ENCODE peak calls at places on chromosomes 16 and 17, in nine cellular contexts. One of them, this sample, is unnamed.
A peak's percentile ranks its signal among the peaks of the same experiment; 100 is the strongest.

GRCh38 chr16:87273471-87274030 is 43.6 kb downstream of the C16orf95 start:
- DNase-seq in Peyer's patch: no peak
- DNase-seq in tibial nerve: no peak
- DNase-seq in adrenal gland: no peak
- DNase-seq in HCT116: no peak
- DNase-seq in esophagus squamous epithelium: no peak
- DNase-seq in A549: no peak
- DNase-seq in stomach: no peak
- DNase-seq in sigmoid colon: peak; percentile 18
- DNase-seq in this sample: no peak

GRCh38 chr17:20948984-20949777 is 93.6 kb downstream of the USP22 start:
- DNase-seq in Peyer's patch: no peak
- DNase-seq in tibial nerve: no peak
- DNase-seq in adrenal gland: no peak
- DNase-seq in HCT116: no peak
- DNase-seq in esophagus squamous epithelium: no peak
- DNase-seq in A549: no peak
- DNase-seq in stomach: no peak
- DNase-seq in sigmoid colon: no peak
- DNase-seq in this sample: peak; percentile 30

GRCh38 chr16:56980792-56981724 is 8.3 kb upstream of the NLRC5 start:
- DNase-seq in Peyer's patch: no peak
- DNase-seq in tibial nerve: no peak
- DNase-seq in adrenal gland: no peak
- DNase-seq in HCT116: no peak
- DNase-seq in esophagus squamous epithelium: no peak
- DNase-seq in A549: no peak
- DNase-seq in stomach: no peak
- DNase-seq in sigmoid colon: no peak
- DNase-seq in this sample: no peak

GRCh38 chr17:76582660-76583059 is 3.0 kb downstream of the ST6GALNAC2 start:
- DNase-seq in Peyer's patch: no peak
- DNase-seq in tibial nerve: no peak
- DNase-seq in adrenal gland: no peak
- DNase-seq in HCT116: no peak
- DNase-seq in esophagus squamous epithelium: no peak
- DNase-seq in A549: no peak
- DNase-seq in stomach: no peak
- DNase-seq in sigmoid colon: no peak
- DNase-seq in this sample: no peak

GRCh38 chr16:11094075-11094593 is 149.8 kb downstream of the CLEC16A start:
- DNase-seq in Peyer's patch: peak; percentile 69
- DNase-seq in tibial nerve: no peak
- DNase-seq in adrenal gland: peak; percentile 63
- DNase-seq in HCT116: peak; percentile 77
- DNase-seq in esophagus squamous epithelium: no peak
- DNase-seq in A549: no peak
- DNase-seq in stomach: no peak
- DNase-seq in sigmoid colon: peak; percentile 79
- DNase-seq in this sample: peak; percentile 72

GRCh38 chr17:27664606-27664965 is 33.6 kb downstream of the LGALS9 start:
- DNase-seq in Peyer's patch: no peak
- DNase-seq in tibial nerve: no peak
- DNase-seq in adrenal gland: no peak
- DNase-seq in HCT116: no peak
- DNase-seq in esophagus squamous epithelium: no peak
- DNase-seq in A549: no peak
- DNase-seq in stomach: no peak
- DNase-seq in sigmoid colon: no peak
- DNase-seq in this sample: no peak

GRCh38 chr17:81513669-81514484 is 1.3 kb upstream of the ACTG1 start:
- DNase-seq in Peyer's patch: peak; percentile 56
- DNase-seq in tibial nerve: peak; percentile 54
- DNase-seq in adrenal gland: peak; percentile 75
- DNase-seq in HCT116: no peak
- DNase-seq in esophagus squamous epithelium: no peak
- DNase-seq in A549: peak; percentile 62
- DNase-seq in stomach: peak; percentile 80
- DNase-seq in sigmoid colon: peak; percentile 83
- DNase-seq in this sample: peak; percentile 82

GRCh38 chr17:75442168-75443103 is 14.0 kb upstream of the TMEM94 start:
- DNase-seq in Peyer's patch: no peak
- DNase-seq in tibial nerve: no peak
- DNase-seq in adrenal gland: no peak
- DNase-seq in HCT116: no peak
- DNase-seq in esophagus squamous epithelium: no peak
- DNase-seq in A549: no peak
- DNase-seq in stomach: no peak
- DNase-seq in sigmoid colon: no peak
- DNase-seq in this sample: no peak

GRCh38 chr16:76535-77272 is 1.3 kb upstream of the MPG start:
- DNase-seq in Peyer's patch: peak; percentile 40
- DNase-seq in tibial nerve: peak; percentile 72
- DNase-seq in adrenal gland: peak; percentile 63
- DNase-seq in HCT116: no peak
- DNase-seq in esophagus squamous epithelium: no peak
- DNase-seq in A549: peak; percentile 48
- DNase-seq in stomach: peak; percentile 66
- DNase-seq in sigmoid colon: peak; percentile 93
- DNase-seq in this sample: peak; percentile 36

GRCh38 chr16:89890200-89890599 is 16.8 kb downstream of the TCF25 start:
- DNase-seq in Peyer's patch: no peak
- DNase-seq in tibial nerve: no peak
- DNase-seq in adrenal gland: no peak
- DNase-seq in HCT116: no peak
- DNase-seq in esophagus squamous epithelium: no peak
- DNase-seq in A549: no peak
- DNase-seq in stomach: no peak
- DNase-seq in sigmoid colon: no peak
- DNase-seq in this sample: no peak

GRCh38 chr16:29686740-29687327 is 7.9 kb downstream of the QPRT start:
- DNase-seq in Peyer's patch: no peak
- DNase-seq in tibial nerve: no peak
- DNase-seq in adrenal gland: no peak
- DNase-seq in HCT116: no peak
- DNase-seq in esophagus squamous epithelium: no peak
- DNase-seq in A549: no peak
- DNase-seq in stomach: no peak
- DNase-seq in sigmoid colon: no peak
- DNase-seq in this sample: no peak

GRCh38 chr16:55671974-55672280 is 16.1 kb downstream of the SLC6A2 start:
- DNase-seq in Peyer's patch: no peak
- DNase-seq in tibial nerve: no peak
- DNase-seq in adrenal gland: no peak
- DNase-seq in HCT116: no peak
- DNase-seq in esophagus squamous epithelium: no peak
- DNase-seq in A549: no peak
- DNase-seq in stomach: no peak
- DNase-seq in sigmoid colon: no peak
- DNase-seq in this sample: no peak

GRCh38 chr17:20022701-20023100 is 13.5 kb downstream of the SPECC1 start:
- DNase-seq in Peyer's patch: no peak
- DNase-seq in tibial nerve: no peak
- DNase-seq in adrenal gland: no peak
- DNase-seq in HCT116: no peak
- DNase-seq in esophagus squamous epithelium: no peak
- DNase-seq in A549: no peak
- DNase-seq in stomach: no peak
- DNase-seq in sigmoid colon: no peak
- DNase-seq in this sample: no peak

GRCh38 chr17:4948166-4948996 is at the start of gene PFN1:
- DNase-seq in Peyer's patch: peak; percentile 96
- DNase-seq in tibial nerve: peak; percentile 94
- DNase-seq in adrenal gland: peak; percentile 95
- DNase-seq in HCT116: peak; percentile 74
- DNase-seq in esophagus squamous epithelium: peak; percentile 80
- DNase-seq in A549: peak; percentile 98
- DNase-seq in stomach: peak; percentile 92
- DNase-seq in sigmoid colon: peak; percentile 96
- DNase-seq in this sample: peak; percentile 92
- TF ChIP-seq POLR2A in Peyer's patch: peak; percentile 97
- TF ChIP-seq POLR2A in tibial nerve: peak; percentile 77
- TF ChIP-seq POLR2A in adrenal gland: peak; percentile 90
- TF ChIP-seq POLR2A in HCT116: peak; percentile 60
- TF ChIP-seq POLR2A in esophagus squamous epithelium: no peak
- TF ChIP-seq POLR2A in A549: peak; percentile 94
- TF ChIP-seq POLR2A in stomach: no peak
- TF ChIP-seq POLR2A in sigmoid colon: peak; percentile 73
- TF ChIP-seq POLR2A in this sample: peak; percentile 70

GRCh38 chr17:57849874-57850754 is at the start of gene MRPS23:
- DNase-seq in Peyer's patch: peak; percentile 96
- DNase-seq in tibial nerve: peak; percentile 96
- DNase-seq in adrenal gland: peak; percentile 100
- DNase-seq in HCT116: peak; percentile 98
- DNase-seq in esophagus squamous epithelium: peak; percentile 93
- DNase-seq in A549: peak; percentile 91
- DNase-seq in stomach: peak; percentile 98
- DNase-seq in sigmoid colon: peak; percentile 100
- DNase-seq in this sample: peak; percentile 99

GRCh38 chr17:57853695-57854094 is 3.9 kb upstream of the MRPS23 start:
- DNase-seq in Peyer's patch: no peak
- DNase-seq in tibial nerve: no peak
- DNase-seq in adrenal gland: peak; percentile 73
- DNase-seq in HCT116: no peak
- DNase-seq in esophagus squamous epithelium: no peak
- DNase-seq in A549: no peak
- DNase-seq in stomach: peak; percentile 91
- DNase-seq in sigmoid colon: peak; percentile 95
- DNase-seq in this sample: peak; percentile 87

GRCh38 chr17:57852955-57853328 is 3.1 kb upstream of the MRPS23 start:
- DNase-seq in Peyer's patch: no peak
- DNase-seq in tibial nerve: no peak
- DNase-seq in adrenal gland: no peak
- DNase-seq in HCT116: no peak
- DNase-seq in esophagus squamous epithelium: no peak
- DNase-seq in A549: no peak
- DNase-seq in stomach: no peak
- DNase-seq in sigmoid colon: no peak
- DNase-seq in this sample: no peak

GRCh38 chr17:57852041-57852954 is 2.5 kb upstream of the MRPS23 start:
- DNase-seq in Peyer's patch: no peak
- DNase-seq in tibial nerve: no peak
- DNase-seq in adrenal gland: peak; percentile 20
- DNase-seq in HCT116: no peak
- DNase-seq in esophagus squamous epithelium: no peak
- DNase-seq in A549: no peak
- DNase-seq in stomach: no peak
- DNase-seq in sigmoid colon: peak; percentile 60
- DNase-seq in this sample: no peak

DNA sequence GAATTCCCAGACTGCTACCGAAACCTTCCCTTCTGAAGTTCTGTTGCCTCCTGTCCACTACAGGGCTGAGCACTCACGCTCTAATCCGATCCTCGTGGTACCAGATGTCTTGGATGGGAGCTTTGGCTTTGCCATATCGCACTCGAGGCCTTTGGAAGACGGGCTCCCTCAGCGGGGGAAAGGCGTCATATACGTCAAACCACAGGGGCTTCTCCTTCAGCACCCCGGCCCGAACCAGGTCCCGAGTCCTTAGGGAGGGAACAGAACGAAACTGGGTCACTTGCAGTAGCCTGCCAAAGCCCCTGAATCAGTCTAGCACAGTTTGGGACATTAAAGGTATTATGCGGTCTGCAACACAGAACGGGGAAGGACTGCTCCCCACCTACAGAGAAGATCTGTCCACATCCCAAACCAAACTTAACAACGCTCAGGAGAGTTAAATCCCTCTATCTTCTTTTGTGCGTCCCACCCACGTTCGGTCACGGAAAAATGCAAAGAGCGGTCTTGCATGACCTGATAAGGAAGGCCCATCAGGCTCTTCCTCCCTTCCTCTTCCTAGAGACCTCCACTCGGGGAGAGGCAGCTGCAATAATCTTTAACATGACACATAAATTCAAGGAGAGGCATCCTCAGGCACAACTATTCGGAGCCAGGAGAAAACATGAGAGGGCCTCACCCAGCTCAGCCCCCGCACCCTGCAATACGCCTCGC is 526 bp downstream of the MRPS23 start:
- DNase-seq in Peyer's patch: no peak
- DNase-seq in tibial nerve: no peak
- DNase-seq in adrenal gland: no peak
- DNase-seq in HCT116: no peak
- DNase-seq in esophagus squamous epithelium: no peak
- DNase-seq in A549: no peak
- DNase-seq in stomach: no peak
- DNase-seq in sigmoid colon: peak; percentile 69
- DNase-seq in this sample: no peak
- H3K27ac ChIP-seq in Peyer's patch: peak overlapping the region; percentile 86
- H3K27ac ChIP-seq in tibial nerve: peak overlapping the region; percentile 91
- H3K27ac ChIP-seq in adrenal gland: peak overlapping the region; percentile 95
- H3K27ac ChIP-seq in HCT116: peak overlapping the region; percentile 71
- H3K27ac ChIP-seq in esophagus squamous epithelium: peak overlapping the region; percentile 95
- H3K27ac ChIP-seq in A549: peak overlapping the region; percentile 93
- H3K27ac ChIP-seq in stomach: peak overlapping the region; percentile 95
- H3K27ac ChIP-seq in sigmoid colon: peak overlapping the region; percentile 88
- H3K27ac ChIP-seq in this sample: no peak overlapping the region

GRCh38 chr16:1602285-1602684 is 9.6 kb downstream of the IFT140 start:
- DNase-seq in Peyer's patch: no peak
- DNase-seq in tibial nerve: no peak
- DNase-seq in adrenal gland: peak; percentile 94
- DNase-seq in HCT116: no peak
- DNase-seq in esophagus squamous epithelium: no peak
- DNase-seq in A549: no peak
- DNase-seq in stomach: no peak
- DNase-seq in sigmoid colon: no peak
- DNase-seq in this sample: peak; percentile 95
- TF ChIP-seq POLR2A in Peyer's patch: no peak
- TF ChIP-seq POLR2A in tibial nerve: no peak
- TF ChIP-seq POLR2A in adrenal gland: peak; percentile 85
- TF ChIP-seq POLR2A in HCT116: no peak
- TF ChIP-seq POLR2A in esophagus squamous epithelium: no peak
- TF ChIP-seq POLR2A in A549: no peak
- TF ChIP-seq POLR2A in stomach: no peak
- TF ChIP-seq POLR2A in sigmoid colon: no peak
- TF ChIP-seq POLR2A in this sample: no peak

DNA sequence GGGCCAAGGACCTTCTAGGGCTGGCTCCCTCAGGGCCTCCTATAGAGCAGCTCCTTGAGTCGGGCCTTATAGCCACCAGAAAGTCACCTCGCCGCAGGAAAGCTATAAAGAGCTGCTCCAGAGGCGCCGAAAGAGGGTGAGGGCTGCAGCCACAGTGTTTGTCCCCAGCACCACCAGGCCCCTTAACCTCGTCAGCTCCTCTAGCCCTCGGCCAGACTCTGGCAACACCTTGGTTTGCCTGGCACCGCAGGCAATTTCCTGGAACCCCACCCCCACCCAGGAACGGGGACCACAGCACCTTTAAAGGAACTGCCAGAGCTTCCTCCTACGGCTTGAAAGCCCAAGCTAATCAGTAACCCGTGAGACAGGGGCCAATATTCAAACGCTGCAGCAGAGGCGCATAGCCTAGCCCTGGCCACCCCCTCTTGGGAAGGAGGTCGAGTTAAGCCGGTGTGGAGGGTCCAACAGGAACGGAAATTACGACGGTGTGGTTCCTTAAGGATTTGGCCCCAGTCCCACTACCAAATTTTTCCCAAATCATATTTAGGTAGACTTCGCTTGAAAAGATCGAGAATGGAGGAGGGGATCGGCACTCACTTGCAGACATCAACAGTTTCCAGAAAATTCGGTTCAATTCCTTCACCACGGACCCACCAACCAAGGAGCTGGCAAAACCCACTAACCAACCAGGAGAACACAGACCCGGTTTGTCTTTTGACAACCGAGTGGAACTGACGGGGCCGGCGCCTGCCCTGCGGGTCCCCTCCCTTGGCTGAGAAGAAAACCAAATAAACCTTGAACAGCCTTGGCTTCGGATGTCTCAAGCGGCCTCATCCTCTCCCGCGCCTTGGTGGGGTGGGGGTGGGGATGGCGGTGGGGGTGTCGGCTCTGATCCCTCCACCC is 3.0 kb downstream of the HOXB6 start:
- DNase-seq in Peyer's patch: no peak
- DNase-seq in tibial nerve: no peak
- DNase-seq in adrenal gland: no peak
- DNase-seq in HCT116: no peak
- DNase-seq in esophagus squamous epithelium: no peak
- DNase-seq in A549: peak; percentile 54
- DNase-seq in stomach: no peak
- DNase-seq in sigmoid colon: no peak
- DNase-seq in this sample: no peak
- H3K27ac ChIP-seq in Peyer's patch: peak overlapping the region; percentile 92
- H3K27ac ChIP-seq in tibial nerve: no peak overlapping the region
- H3K27ac ChIP-seq in adrenal gland: no peak overlapping the region
- H3K27ac ChIP-seq in HCT116: peak overlapping the region; percentile 47
- H3K27ac ChIP-seq in esophagus squamous epithelium: no peak overlapping the region
- H3K27ac ChIP-seq in A549: peak overlapping the region; percentile 91
- H3K27ac ChIP-seq in stomach: peak overlapping the region; percentile 95
- H3K27ac ChIP-seq in sigmoid colon: no peak overlapping the region
- H3K27ac ChIP-seq in this sample: no peak overlapping the region

This sample was measured in thyroid gland.